ENCODE peak calls at places on chromosomes 11 and 22, in six cellular contexts. C is upper lobe of right lung, N is DND-41, G is heart left ventricle, K is A673, S is cardiac muscle cell. O is an unnamed sample. For H3K4me1, the result is how much of the 10 kb centered on the place peaks cover.

GRCh38 chr11:11268119-11268518 is 84.9 kb downstream of the CSNK2A3 start:
- DNase-seq in C (no peak), N (no peak), G (no peak), K (no peak), S (no peak), O (no peak)

GRCh38 chr11:67302571-67303131 is 679 bp upstream of the SSH3 start:
- DNase-seq in C (peak), N (no peak), G (peak), K (no peak), S (peak), O (no peak)

GRCh38 chr22:26479792-26480610 is 3.6 kb downstream of the HPS4 start:
- DNase-seq in C (no peak), N (peak), G (no peak), K (peak), S (no peak), O (no peak)

GRCh38 chr22:48089601-48090331 is 1327.3 kb downstream of the TBC1D22A start:
- DNase-seq in C (peak), N (peak), G (no peak), K (peak), S (no peak), O (no peak)

GRCh38 chr11:16605440-16605970 is 132.9 kb upstream of the C11orf58 start:
- DNase-seq in C (peak), N (no peak), G (peak), K (peak), S (peak), O (no peak)

GRCh38 chr11:3169235-3169951 is 4.3 kb upstream of the OSBPL5 start:
- DNase-seq in C (peak), N (peak), G (peak), K (peak), S (peak), O (no peak)

GRCh38 chr11:114819028-114819427 is 140.7 kb downstream of the NXPE2 start:
- DNase-seq in C (no peak), N (no peak), G (no peak), K (no peak), S (no peak), O (no peak)

GRCh38 chr22:21094911-21095772 is 49.4 kb downstream of the LRRC74B start:
- DNase-seq in C (no peak), N (no peak), G (no peak), K (no peak), S (no peak), O (no peak)

GRCh38 chr11:71447791-71448256 is 369 bp downstream of the DHCR7 start:
- DNase-seq in C (peak), N (peak), G (peak), K (peak), S (peak), O (no peak)

GRCh38 chr22:44811141-44811540 is 58.8 kb downstream of the ARHGAP8 start:
- DNase-seq in C (no peak), N (no peak), G (peak), K (no peak), S (no peak), O (no peak)

GRCh38 chr11:118226294-118226693 is 1.5 kb upstream of the JAML start:
- DNase-seq in C (no peak), N (no peak), G (peak), K (peak), S (no peak), O (no peak)

GRCh38 chr11:101797335-101797734 is 117.5 kb upstream of the CEP126 start:
- DNase-seq in C (no peak), N (no peak), G (no peak), K (no peak), S (no peak), O (no peak)

GRCh38 chr11:99645934-99646333 is 625.2 kb downstream of the CNTN5 start:
- DNase-seq in C (no peak), N (no peak), G (no peak), K (no peak), S (no peak), O (no peak)

GRCh38 chr22:48704335-48704734 is 1123.3 kb downstream of the BRD1 start:
- DNase-seq in C (peak), N (no peak), G (peak), K (no peak), S (no peak), O (no peak)

GRCh38 chr11:6253196-6253595 is 6.4 kb upstream of the CCKBR start:
- DNase-seq in C (no peak), N (no peak), G (no peak), K (no peak), S (no peak), O (no peak)

GRCh38 chr22:44595841-44596341 is 97.9 kb upstream of the RTL6 start:
- DNase-seq in C (no peak), N (no peak), G (no peak), K (peak), S (no peak), O (no peak)

GRCh38 chr11:73072935-73073481 is 69.1 kb downstream of the FCHSD2 start:
- DNase-seq in C (no peak), N (no peak), G (no peak), K (peak), S (peak), O (no peak)

GRCh38 chr11:61847914-61848581 is 19.9 kb downstream of the FADS2 start:
- DNase-seq in C (no peak), N (no peak), G (no peak), K (no peak), S (no peak), O (no peak)

GRCh38 chr22:24233816-24234215 is 11.1 kb downstream of the GGT5 start:
- DNase-seq in C (no peak), N (no peak), G (no peak), K (no peak), S (no peak), O (no peak)

GRCh38 chr11:23359297-23359696 is 499.0 kb upstream of the CCDC179 start:
- DNase-seq in C (no peak), N (peak), G (no peak), K (no peak), S (no peak), O (no peak)

GRCh38 chr22:37654556-37655251 is 3.8 kb upstream of the PDXP start:
- DNase-seq in C (no peak), N (no peak), G (no peak), K (no peak), S (no peak), O (no peak)

DNA sequence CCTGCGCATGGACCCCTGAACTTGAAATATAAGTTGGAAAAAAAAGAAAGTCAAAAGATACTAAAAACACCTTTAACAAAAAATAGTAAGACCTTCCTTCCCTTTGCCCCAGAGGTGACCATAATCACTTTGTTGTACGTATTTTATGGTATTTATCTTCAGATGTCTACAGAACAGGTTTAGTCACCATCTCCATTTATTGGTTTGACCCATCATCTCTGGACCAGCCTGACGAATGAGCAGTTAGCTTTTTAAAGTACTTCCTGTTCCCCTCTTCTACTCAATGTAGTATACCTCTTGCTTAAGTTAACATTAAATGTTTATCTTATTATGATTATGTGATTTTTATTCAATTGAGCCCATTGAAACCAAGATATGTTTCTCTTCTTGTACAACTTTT is 64.7 kb upstream of the CREB3L1 start:
- DNase-seq in C (no peak), N (no peak), G (no peak), K (no peak), S (no peak), O (no peak)
- H3K4me1 ChIP-seq in C (under half), N (under half), G (under half), K (under half), S (under half), O (under half)

GRCh38 chr11:125264091-125265022 is 99.8 kb downstream of the PKNOX2 start:
- DNase-seq in C (no peak), N (no peak), G (no peak), K (no peak), S (no peak), O (no peak)

GRCh38 chr11:125270711-125271110 is 106.2 kb downstream of the PKNOX2 start:
- DNase-seq in C (no peak), N (no peak), G (no peak), K (no peak), S (no peak), O (no peak)

GRCh38 chr11:125268611-125269010 is 104.1 kb downstream of the PKNOX2 start:
- DNase-seq in C (peak), N (no peak), G (no peak), K (no peak), S (no peak), O (no peak)

GRCh38 chr11:125270106-125270505 is 105.6 kb downstream of the PKNOX2 start:
- DNase-seq in C (no peak), N (no peak), G (no peak), K (no peak), S (no peak), O (no peak)

DNA sequence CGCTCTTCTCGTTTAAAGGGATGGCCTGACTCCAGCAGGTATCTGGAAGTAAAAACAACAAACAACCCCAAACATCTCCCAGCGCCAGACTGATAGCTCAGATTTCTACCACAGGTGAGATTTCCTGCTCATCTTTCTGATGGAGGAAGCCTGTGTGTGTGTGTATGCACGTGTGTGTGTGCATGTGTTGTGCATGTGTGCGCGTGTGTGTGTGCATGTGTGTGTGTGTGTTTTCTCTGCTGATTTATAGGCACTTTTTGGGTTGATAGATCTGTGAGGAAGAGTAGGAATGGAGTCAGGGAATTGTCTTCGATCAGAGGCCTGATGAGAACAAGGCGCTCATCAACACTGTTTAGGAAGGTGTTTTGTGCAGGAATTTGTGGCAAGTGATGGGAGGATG is 103.0 kb downstream of the PKNOX2 start:
- DNase-seq in C (no peak), N (no peak), G (no peak), K (no peak), S (no peak), O (no peak)
- H3K4me1 ChIP-seq in C (under half), N (under half), G (under half), K (under half), S (under half), O (under half)

GRCh38 chr11:126297004-126297403 is 6.9 kb upstream of the DCPS start:
- DNase-seq in C (no peak), N (no peak), G (no peak), K (no peak), S (no peak), O (no peak)
- H3K4me1 ChIP-seq in C (under half), N (under half), G (under half), K (under half), S (under half), O (under half)

GRCh38 chr22:22358136-22358535 is 113.5 kb downstream of the VPREB1 start:
- DNase-seq in C (no peak), N (no peak), G (no peak), K (no peak), S (no peak), O (no peak)
- H3K4me1 ChIP-seq in C (under half), N (under half), G (under half), K (under half), S (under half), O (under half)

GRCh38 chr11:66118847-66119246 is 48.8 kb downstream of the PACS1 start:
- DNase-seq in C (no peak), N (no peak), G (no peak), K (no peak), S (peak), O (no peak)

GRCh38 chr11:66115638-66116410 is 45.8 kb downstream of the PACS1 start:
- DNase-seq in C (no peak), N (no peak), G (no peak), K (peak), S (no peak), O (peak)

GRCh38 chr11:66119348-66120133 is 49.5 kb downstream of the PACS1 start:
- DNase-seq in C (no peak), N (no peak), G (no peak), K (peak), S (no peak), O (no peak)

GRCh38 chr11:66113132-66113856 is 43.2 kb downstream of the PACS1 start:
- DNase-seq in C (no peak), N (no peak), G (no peak), K (peak), S (no peak), O (no peak)

DNA sequence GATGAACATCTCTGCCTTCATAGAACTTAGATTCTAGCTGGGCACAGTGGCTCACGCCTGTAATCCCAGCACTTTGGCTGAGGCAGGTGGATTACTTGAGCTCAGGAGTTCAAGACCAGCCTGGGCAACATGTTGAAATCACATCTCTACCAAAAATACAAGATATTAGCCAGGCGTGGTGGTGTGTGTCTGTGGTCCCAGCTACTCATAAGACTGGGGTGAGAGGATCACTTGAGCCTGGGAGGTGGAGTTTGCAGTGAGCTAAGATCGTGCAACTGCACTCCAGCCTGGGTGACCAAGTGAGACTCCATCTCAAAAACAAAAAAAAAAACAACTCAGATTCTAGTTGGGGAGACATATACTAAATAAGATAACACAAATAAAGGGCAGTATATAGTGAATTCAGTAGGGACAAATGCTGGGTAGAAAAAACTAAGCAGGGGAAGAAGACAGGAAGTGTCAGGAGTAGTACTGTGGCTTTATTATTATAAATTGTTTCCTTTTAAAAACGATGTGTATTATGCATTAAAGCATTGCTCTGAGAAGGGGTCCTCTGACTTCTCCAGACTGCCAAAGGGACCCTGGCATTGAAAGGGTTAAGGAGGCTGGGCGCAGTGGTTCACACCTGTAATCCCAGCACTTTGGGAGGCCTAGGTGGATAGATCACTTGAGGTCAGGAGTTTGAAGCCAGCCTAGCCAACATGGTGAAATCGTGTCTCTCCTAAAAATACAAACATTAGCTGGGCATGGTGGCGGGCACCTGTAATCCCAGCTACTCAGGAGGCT is 46.7 kb downstream of the PACS1 start:
- DNase-seq in C (no peak), N (no peak), G (no peak), K (no peak), S (no peak), O (no peak)
- H3K4me1 ChIP-seq in C (half or more), N (under half), G (under half), K (half or more), S (under half), O (half or more)

GRCh38 chr11:110507328-110507727 is 77.6 kb downstream of the FDX1 start:
- DNase-seq in C (no peak), N (no peak), G (no peak), K (no peak), S (no peak), O (no peak)
- H3K4me1 ChIP-seq in C (under half), N (under half), G (under half), K (under half), S (under half), O (under half)

DNA sequence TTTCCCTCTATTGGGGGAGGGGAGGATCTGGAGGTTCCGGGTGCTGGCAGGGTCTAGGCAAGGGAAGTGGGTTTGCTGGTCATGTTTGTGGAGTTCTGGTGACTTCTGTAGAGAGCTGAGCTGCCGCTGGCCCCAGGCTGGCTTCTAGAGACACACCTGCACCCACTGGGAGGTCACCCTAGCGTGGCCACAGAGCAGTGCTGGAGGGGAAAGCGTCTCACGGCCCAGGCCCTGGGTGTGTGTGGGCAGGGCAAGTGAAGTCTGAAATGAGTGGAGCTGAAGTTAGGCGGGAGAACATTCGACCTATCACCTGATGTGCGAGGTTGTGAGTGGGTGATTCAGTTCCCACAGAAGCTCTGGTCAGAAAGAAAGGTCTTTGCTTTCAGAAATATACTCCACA is 27.9 kb downstream of the SMIM38 start:
- DNase-seq in C (no peak), N (no peak), G (no peak), K (no peak), S (no peak), O (no peak)
- H3K4me1 ChIP-seq in C (under half), N (under half), G (under half), K (under half), S (under half), O (under half)

GRCh38 chr11:12470236-12470635 is 92.9 kb downstream of the PARVA start:
- DNase-seq in C (no peak), N (no peak), G (no peak), K (no peak), S (no peak), O (no peak)
- H3K4me1 ChIP-seq in C (under half), N (under half), G (under half), K (under half), S (under half), O (under half)

GRCh38 chr22:49955581-49956417 is 4.8 kb upstream of the PIM3 start:
- DNase-seq in C (no peak), N (no peak), G (peak), K (no peak), S (no peak), O (no peak)
- H3K4me1 ChIP-seq in C (half or more), N (under half), G (under half), K (under half), S (under half), O (under half)

GRCh38 chr11:122150484-122151124 is 34.6 kb upstream of the BLID start:
- DNase-seq in C (no peak), N (no peak), G (no peak), K (no peak), S (no peak), O (no peak)

GRCh38 chr11:122154227-122154626 is 38.2 kb upstream of the BLID start:
- DNase-seq in C (no peak), N (no peak), G (no peak), K (no peak), S (no peak), O (no peak)

GRCh38 chr11:122155001-122155400 is 39.0 kb upstream of the BLID start:
- DNase-seq in C (no peak), N (no peak), G (no peak), K (no peak), S (no peak), O (no peak)

GRCh38 chr11:122155765-122156527 is 39.9 kb upstream of the BLID start:
- DNase-seq in C (no peak), N (no peak), G (no peak), K (peak), S (no peak), O (no peak)

GRCh38 chr11:122153746-122154145 is 37.7 kb upstream of the BLID start:
- DNase-seq in C (no peak), N (no peak), G (no peak), K (no peak), S (no peak), O (no peak)
- H3K4me1 ChIP-seq in C (under half), N (under half), G (under half), K (under half), S (under half), O (under half)

O was measured in CD4-positive, alpha-beta memory T cell.